ENCODE peak calls at places on chromosomes 5 and 9, in six cellular contexts. U is effector memory CD8-positive, alpha-beta T cell; I is foreskin fibroblast; X is lower leg skin; W is HCT116; S is AG08395. G is an unnamed sample.

GRCh38 chr9:104948277-104948676 is 20.3 kb upstream of the ABCA1 start:
- DNase-seq in U (no peak), I (peak), X (no peak), W (no peak), S (no peak), G (no peak)

GRCh38 chr5:82820958-82821880 is 256.0 kb downstream of the TMEM167A start:
- DNase-seq in S (no peak), U (no peak), W (no peak), X (no peak), I (no peak), G (no peak)

GRCh38 chr5:1883120-1883924 is 597 bp upstream of the IRX4 start:
- DNase-seq in I (no peak), X (no peak), U (no peak), S (no peak), W (no peak), G (no peak)

GRCh38 chr5:44546283-44546682 is 157.1 kb upstream of the FGF10 start:
- DNase-seq in X (no peak), S (peak), I (peak), U (no peak), W (no peak), G (no peak)

GRCh38 chr5:146706321-146706972 is 172.1 kb downstream of the PPP2R2B start:
- DNase-seq in S (no peak), X (no peak), U (no peak), I (no peak), W (no peak), G (no peak)

GRCh38 chr5:126961702-126962101 is 68.7 kb downstream of the MARCHF3 start:
- DNase-seq in X (no peak), W (no peak), S (no peak), U (no peak), I (peak), G (no peak)

GRCh38 chr5:140346348-140347221 is at the start of gene HBEGF:
- DNase-seq in U (peak), I (peak), S (peak), W (peak), X (peak), G (no peak)

GRCh38 chr5:27191786-27192505 is 153.6 kb upstream of the CDH9 start:
- DNase-seq in S (no peak), X (no peak), I (no peak), U (no peak), W (no peak), G (no peak)

GRCh38 chr9:33813712-33814641 is 3.0 kb upstream of the UBE2R2 start:
- DNase-seq in I (peak), X (no peak), S (peak), U (no peak), W (peak), G (no peak)

GRCh38 chr5:114174837-114175236 is 187.0 kb upstream of the KCNN2 start:
- DNase-seq in X (no peak), U (no peak), I (no peak), W (no peak), S (no peak), G (no peak)

GRCh38 chr9:76519027-76519835 is 60.2 kb downstream of the GCNT1 start:
- DNase-seq in U (no peak), S (no peak), W (no peak), X (no peak), I (no peak), G (no peak)

GRCh38 chr5:139494256-139494655 is 11.7 kb upstream of the STING1 start:
- DNase-seq in X (no peak), S (peak), U (no peak), I (no peak), W (no peak), G (no peak)

GRCh38 chr5:43711496-43711895 is 108.5 kb downstream of the NNT start:
- DNase-seq in W (peak), X (no peak), S (peak), I (no peak), U (no peak), G (no peak)

GRCh38 chr9:2826291-2826690 is 17.6 kb downstream of the PUM3 start:
- DNase-seq in X (no peak), S (no peak), I (no peak), W (no peak), U (no peak), G (no peak)

GRCh38 chr5:143064207-143064606 is 294.0 kb downstream of the ARHGAP26 start:
- DNase-seq in U (no peak), I (no peak), W (no peak), X (no peak), S (no peak), G (no peak)

GRCh38 chr9:70100362-70100761 is 56.7 kb downstream of the MAMDC2 start:
- DNase-seq in U (no peak), I (peak), S (no peak), W (no peak), X (no peak), G (no peak)

GRCh38 chr9:110555551-110555950 is 24.0 kb downstream of the SVEP1 start:
- DNase-seq in X (no peak), I (no peak), S (peak), U (no peak), W (no peak), G (no peak)

GRCh38 chr5:180214870-180215737 is 6.1 kb upstream of the RASGEF1C start:
- DNase-seq in X (no peak), S (no peak), I (no peak), W (no peak), U (no peak), G (no peak)

GRCh38 chr5:89470658-89471057 is 587.7 kb upstream of the MEF2C start:
- DNase-seq in X (no peak), S (no peak), I (no peak), W (no peak), U (no peak), G (no peak)

GRCh38 chr5:153445875-153446567 is 44.4 kb upstream of the GRIA1 start:
- DNase-seq in X (no peak), S (no peak), W (no peak), U (no peak), I (peak), G (peak)

GRCh38 chr9:5408596-5408995 is 29.1 kb downstream of the PLGRKT start:
- DNase-seq in U (no peak), X (no peak), I (no peak), S (no peak), W (no peak), G (no peak)

GRCh38 chr9:108386859-108387384 is 468.9 kb downstream of the ACTL7B start:
- DNase-seq in W (no peak), S (peak), I (peak), U (no peak), X (no peak), G (no peak)

GRCh38 chr5:25190521-25191000 is 545.8 kb upstream of the CDH10 start:
- DNase-seq in S (no peak), I (no peak), X (no peak), U (no peak), W (no peak), G (no peak)